ENCODE peak calls at places on chromosomes 13 and 19, in seven cellular contexts. M is T-helper 2 cell; J is cortex of kidney; D is kidney; G is activated T-cell treated with anti-CD3 and anti-CD28 coated beads, Interleukin-2, amount 50 U/mL, for 72 hours; A is MV-4-11; T is activated B cell treated with CpG ODN at 0.5 μM for 24 hours. P is an unnamed sample.

GRCh38 chr13:71285700-71286099 is 581.3 kb downstream of the DACH1 start:
- DNase-seq in M (no peak), J (no peak), D (no peak), G (no peak), A (no peak), T (no peak), P (no peak)

GRCh38 chr13:79668353-79668752 is 187.4 kb downstream of the NDFIP2 start:
- DNase-seq in M (no peak), J (no peak), D (no peak), G (no peak), A (no peak), T (no peak), P (no peak)

GRCh38 chr19:16447015-16447384 is 24.8 kb downstream of the EPS15L1 start:
- DNase-seq in M (no peak), J (no peak), D (peak), G (peak), A (peak), T (peak), P (peak)

GRCh38 chr19:827710-828321 is at the start of gene AZU1:
- DNase-seq in M (no peak), J (no peak), D (peak), G (no peak), A (peak), T (no peak), P (peak)

GRCh38 chr19:49019242-49019932 is 2.5 kb upstream of the LHB start:
- DNase-seq in M (peak), J (no peak), D (no peak), G (peak), A (peak), T (peak), P (no peak)

GRCh38 chr13:47459512-47459911 is 541.6 kb downstream of the SUCLA2 start:
- DNase-seq in M (no peak), J (no peak), D (no peak), G (no peak), A (peak), T (no peak), P (no peak)

GRCh38 chr13:41460930-41461329 is 3.6 kb downstream of the RGCC start:
- DNase-seq in M (no peak), J (no peak), D (no peak), G (no peak), A (peak), T (no peak), P (no peak)

GRCh38 chr13:97883356-97883755 is 70.1 kb upstream of the IPO5 start:
- DNase-seq in M (no peak), J (no peak), D (no peak), G (no peak), A (no peak), T (no peak), P (no peak)

GRCh38 chr13:51804295-51805172 is 571 bp upstream of the DHRS12 start:
- DNase-seq in M (peak), J (no peak), D (no peak), G (peak), A (no peak), T (no peak), P (no peak)

GRCh38 chr19:44645407-44646048 is 1.8 kb downstream of the PVR start:
- DNase-seq in M (no peak), J (no peak), D (no peak), G (no peak), A (no peak), T (no peak), P (no peak)

GRCh38 chr13:105311094-105311493 is 1224.4 kb downstream of the EFNB2 start:
- DNase-seq in M (no peak), J (no peak), D (no peak), G (no peak), A (no peak), T (no peak), P (no peak)

GRCh38 chr19:19661675-19662251 is 1.7 kb downstream of the ATP13A1 start:
- DNase-seq in M (peak), J (no peak), D (peak), G (peak), A (peak), T (no peak), P (no peak)

GRCh38 chr13:56187331-56187730 is 953.4 kb upstream of the PRR20A start:
- DNase-seq in M (no peak), J (no peak), D (peak), G (no peak), A (no peak), T (no peak), P (no peak)

GRCh38 chr19:53961523-53962345 is 1.0 kb upstream of the CACNG8 start:
- DNase-seq in M (no peak), J (no peak), D (no peak), G (no peak), A (no peak), T (no peak), P (no peak)

GRCh38 chr13:112643759-112644459 is 45.9 kb upstream of the ATP11A start:
- DNase-seq in M (no peak), J (no peak), D (peak), G (no peak), A (no peak), T (no peak), P (no peak)

GRCh38 chr13:44317752-44318550 is 55.7 kb upstream of the SERP2 start:
- DNase-seq in M (no peak), J (no peak), D (no peak), G (no peak), A (no peak), T (no peak), P (no peak)

GRCh38 chr13:97273341-97273831 is 51.3 kb downstream of the MBNL2 start:
- DNase-seq in M (no peak), J (no peak), D (no peak), G (no peak), A (no peak), T (no peak), P (no peak)

GRCh38 chr13:76696370-76696769 is 189.8 kb downstream of the KCTD12 start:
- DNase-seq in M (no peak), J (no peak), D (no peak), G (no peak), A (no peak), T (no peak), P (no peak)